ENCODE peak calls at places on chromosomes 12 and 14, in ten cellular contexts. One of them, this sample, is unnamed.
A peak's percentile ranks its signal among the peaks of the same experiment; 100 is the strongest.

GRCh38 chr14:104268725-104269436 is 130.5 kb downstream of the KIF26A start:
- DNase-seq in vagina: no peak
- DNase-seq in H9: peak; percentile 27
- DNase-seq in fibroblast of lung: no peak
- DNase-seq in cardiac muscle cell: no peak
- DNase-seq in H7: peak; percentile 26
- DNase-seq in CD4-positive, CD25-positive, alpha-beta regulatory T cell: no peak
- DNase-seq in hippocampal formation: no peak
- DNase-seq in NCI-H524: no peak
- DNase-seq in GM23248: no peak
- DNase-seq in this sample: no peak

GRCh38 chr12:15244341-15244740 is 23.1 kb upstream of the RERG start:
- DNase-seq in vagina: no peak
- DNase-seq in H9: no peak
- DNase-seq in fibroblast of lung: no peak
- DNase-seq in cardiac muscle cell: no peak
- DNase-seq in H7: no peak
- DNase-seq in CD4-positive, CD25-positive, alpha-beta regulatory T cell: no peak
- DNase-seq in hippocampal formation: no peak
- DNase-seq in NCI-H524: no peak
- DNase-seq in GM23248: no peak
- DNase-seq in this sample: no peak

GRCh38 chr12:108826115-108826806 is 31.1 kb downstream of the SSH1 start:
- DNase-seq in vagina: no peak
- DNase-seq in H9: no peak
- DNase-seq in fibroblast of lung: peak; percentile 98
- DNase-seq in cardiac muscle cell: no peak
- DNase-seq in H7: no peak
- DNase-seq in CD4-positive, CD25-positive, alpha-beta regulatory T cell: no peak
- DNase-seq in hippocampal formation: no peak
- DNase-seq in NCI-H524: peak; percentile 48
- DNase-seq in GM23248: peak; percentile 97
- DNase-seq in this sample: no peak

GRCh38 chr12:13595536-13596450 is 385.6 kb downstream of the GRIN2B start:
- DNase-seq in vagina: no peak
- DNase-seq in H9: peak; percentile 67
- DNase-seq in fibroblast of lung: no peak
- DNase-seq in cardiac muscle cell: no peak
- DNase-seq in H7: no peak
- DNase-seq in CD4-positive, CD25-positive, alpha-beta regulatory T cell: no peak
- DNase-seq in hippocampal formation: no peak
- DNase-seq in NCI-H524: no peak
- DNase-seq in GM23248: no peak
- DNase-seq in this sample: peak; percentile 64

GRCh38 chr14:75281691-75282000 is 3.0 kb downstream of the FOS start:
- DNase-seq in vagina: no peak
- DNase-seq in H9: no peak
- DNase-seq in fibroblast of lung: no peak
- DNase-seq in cardiac muscle cell: no peak
- DNase-seq in H7: no peak
- DNase-seq in CD4-positive, CD25-positive, alpha-beta regulatory T cell: no peak
- DNase-seq in hippocampal formation: peak; percentile 50
- DNase-seq in NCI-H524: no peak
- DNase-seq in GM23248: no peak
- DNase-seq in this sample: no peak

GRCh38 chr12:57416039-57416996 is 14.5 kb downstream of the R3HDM2 start:
- DNase-seq in vagina: no peak
- DNase-seq in H9: no peak
- DNase-seq in fibroblast of lung: peak; percentile 36
- DNase-seq in cardiac muscle cell: no peak
- DNase-seq in H7: no peak
- DNase-seq in CD4-positive, CD25-positive, alpha-beta regulatory T cell: no peak
- DNase-seq in hippocampal formation: no peak
- DNase-seq in NCI-H524: no peak
- DNase-seq in GM23248: peak; percentile 65
- DNase-seq in this sample: no peak

GRCh38 chr12:101455685-101456084 is 19.5 kb upstream of the SPIC start:
- DNase-seq in vagina: no peak
- DNase-seq in H9: no peak
- DNase-seq in fibroblast of lung: no peak
- DNase-seq in cardiac muscle cell: no peak
- DNase-seq in H7: no peak
- DNase-seq in CD4-positive, CD25-positive, alpha-beta regulatory T cell: no peak
- DNase-seq in hippocampal formation: no peak
- DNase-seq in NCI-H524: no peak
- DNase-seq in GM23248: no peak
- DNase-seq in this sample: no peak

GRCh38 chr12:103313894-103314293 is 181.9 kb downstream of the C12orf42 start:
- DNase-seq in vagina: no peak
- DNase-seq in H9: no peak
- DNase-seq in fibroblast of lung: no peak
- DNase-seq in cardiac muscle cell: no peak
- DNase-seq in H7: no peak
- DNase-seq in CD4-positive, CD25-positive, alpha-beta regulatory T cell: no peak
- DNase-seq in hippocampal formation: no peak
- DNase-seq in NCI-H524: no peak
- DNase-seq in GM23248: no peak
- DNase-seq in this sample: no peak

GRCh38 chr14:30915596-30915995 is 41.2 kb downstream of the COCH start:
- DNase-seq in vagina: no peak
- DNase-seq in H9: no peak
- DNase-seq in fibroblast of lung: no peak
- DNase-seq in cardiac muscle cell: no peak
- DNase-seq in H7: no peak
- DNase-seq in CD4-positive, CD25-positive, alpha-beta regulatory T cell: no peak
- DNase-seq in hippocampal formation: no peak
- DNase-seq in NCI-H524: no peak
- DNase-seq in GM23248: peak; percentile 3
- DNase-seq in this sample: no peak

GRCh38 chr14:67241416-67242362 is at the start of gene PALS1:
- DNase-seq in vagina: no peak
- DNase-seq in H9: no peak
- DNase-seq in fibroblast of lung: peak; percentile 88
- DNase-seq in cardiac muscle cell: peak; percentile 78
- DNase-seq in H7: peak; percentile 88
- DNase-seq in CD4-positive, CD25-positive, alpha-beta regulatory T cell: no peak
- DNase-seq in hippocampal formation: peak; percentile 50
- DNase-seq in NCI-H524: no peak
- DNase-seq in GM23248: peak; percentile 94
- DNase-seq in this sample: peak; percentile 70

GRCh38 chr12:56898938-56899337 is 35.3 kb downstream of the SDR9C7 start:
- DNase-seq in vagina: no peak
- DNase-seq in H9: no peak
- DNase-seq in fibroblast of lung: no peak
- DNase-seq in cardiac muscle cell: no peak
- DNase-seq in H7: no peak
- DNase-seq in CD4-positive, CD25-positive, alpha-beta regulatory T cell: no peak
- DNase-seq in hippocampal formation: no peak
- DNase-seq in NCI-H524: no peak
- DNase-seq in GM23248: no peak
- DNase-seq in this sample: no peak

GRCh38 chr14:60632257-60632656 is 17.0 kb downstream of the SIX1 start:
- DNase-seq in vagina: no peak
- DNase-seq in H9: no peak
- DNase-seq in fibroblast of lung: no peak
- DNase-seq in cardiac muscle cell: no peak
- DNase-seq in H7: no peak
- DNase-seq in CD4-positive, CD25-positive, alpha-beta regulatory T cell: no peak
- DNase-seq in hippocampal formation: no peak
- DNase-seq in NCI-H524: no peak
- DNase-seq in GM23248: no peak
- DNase-seq in this sample: no peak

GRCh38 chr14:64364907-64365306 is 23.2 kb upstream of the MTHFD1 start:
- DNase-seq in vagina: no peak
- DNase-seq in H9: no peak
- DNase-seq in fibroblast of lung: peak; percentile 78
- DNase-seq in cardiac muscle cell: no peak
- DNase-seq in H7: no peak
- DNase-seq in CD4-positive, CD25-positive, alpha-beta regulatory T cell: no peak
- DNase-seq in hippocampal formation: no peak
- DNase-seq in NCI-H524: no peak
- DNase-seq in GM23248: peak; percentile 38
- DNase-seq in this sample: no peak

GRCh38 chr12:15256760-15257159 is 35.5 kb upstream of the RERG start:
- DNase-seq in vagina: no peak
- DNase-seq in H9: no peak
- DNase-seq in fibroblast of lung: no peak
- DNase-seq in cardiac muscle cell: no peak
- DNase-seq in H7: no peak
- DNase-seq in CD4-positive, CD25-positive, alpha-beta regulatory T cell: no peak
- DNase-seq in hippocampal formation: no peak
- DNase-seq in NCI-H524: no peak
- DNase-seq in GM23248: peak; percentile 61
- DNase-seq in this sample: no peak

GRCh38 chr14:99759546-99759925 is 33.7 kb upstream of the EML1 start:
- DNase-seq in vagina: no peak
- DNase-seq in H9: no peak
- DNase-seq in fibroblast of lung: no peak
- DNase-seq in cardiac muscle cell: no peak
- DNase-seq in H7: no peak
- DNase-seq in CD4-positive, CD25-positive, alpha-beta regulatory T cell: no peak
- DNase-seq in hippocampal formation: no peak
- DNase-seq in NCI-H524: no peak
- DNase-seq in GM23248: no peak
- DNase-seq in this sample: no peak

GRCh38 chr14:55957950-55958349 is 160.3 kb upstream of the PELI2 start:
- DNase-seq in vagina: no peak
- DNase-seq in H9: peak; percentile 67
- DNase-seq in fibroblast of lung: peak; percentile 47
- DNase-seq in cardiac muscle cell: peak; percentile 4
- DNase-seq in H7: peak; percentile 46
- DNase-seq in CD4-positive, CD25-positive, alpha-beta regulatory T cell: no peak
- DNase-seq in hippocampal formation: no peak
- DNase-seq in NCI-H524: no peak
- DNase-seq in GM23248: no peak
- DNase-seq in this sample: peak; percentile 91

This sample was measured in GM23338.